ENCODE peak calls at places on chromosomes 1 and 21, in seven cellular contexts. P is AG04450, V is endodermal cell, A is upper lobe of right lung, L is thoracic aorta, C is ovary, W is astrocyte. E is an unnamed sample.

GRCh38 chr1:185287451-185287850 is 29.6 kb downstream of the IVNS1ABP start:
- DNase-seq in C (no peak), P (no peak), L (no peak), V (no peak), A (no peak), W (no peak), E (no peak)

GRCh38 chr21:27321791-27322190 is 354.9 kb upstream of the ADAMTS5 start:
- DNase-seq in L (no peak), P (no peak), C (no peak), A (no peak), W (no peak), V (no peak), E (no peak)

GRCh38 chr21:23936224-23936623 is 1671.1 kb downstream of the MRPL39 start:
- DNase-seq in P (peak; percentile 27), A (no peak), L (no peak), W (peak; percentile 2), C (no peak), V (peak; percentile 63), E (peak; percentile 9)

GRCh38 chr21:37619464-37619974 is 252.9 kb downstream of the DYRK1A start:
- DNase-seq in V (no peak), W (no peak), C (no peak), P (no peak), L (no peak), A (no peak), E (no peak)

GRCh38 chr1:13723810-13724209 is 23.8 kb downstream of the PRDM2 start:
- DNase-seq in W (no peak), C (no peak), V (no peak), L (no peak), P (no peak), A (no peak), E (no peak)

GRCh38 chr1:175918364-175918801 is 175.0 kb upstream of the TNR start:
- DNase-seq in V (no peak), C (no peak), P (no peak), A (no peak), W (no peak), L (no peak), E (no peak)

GRCh38 chr1:167720965-167721616 is 691 bp upstream of the MPZL1 start:
- DNase-seq in V (peak; percentile 73), L (no peak), C (peak; percentile 42), W (peak; percentile 51), A (no peak), P (no peak), E (peak; percentile 20)

GRCh38 chr1:152622803-152623202 is at the start of gene LCE3A:
- DNase-seq in L (no peak), C (peak; percentile 43), W (no peak), P (no peak), V (no peak), A (no peak), E (no peak)

GRCh38 chr1:211942583-211942982 is 92.8 kb downstream of the INTS7 start:
- DNase-seq in P (no peak), C (no peak), L (no peak), V (no peak), W (no peak), A (no peak), E (no peak)

GRCh38 chr1:207798847-207799246 is 47.0 kb downstream of the CD46 start:
- DNase-seq in P (no peak), L (no peak), V (no peak), C (no peak), A (no peak), W (peak; percentile 30), E (peak; percentile 57)

GRCh38 chr1:220551718-220552117 is 23.8 kb downstream of the MARK1 start:
- DNase-seq in A (no peak), W (no peak), C (no peak), P (no peak), V (no peak), L (no peak), E (no peak)

GRCh38 chr21:44436111-44436611 is 19.1 kb upstream of the LRRC3 start:
- DNase-seq in C (no peak), L (no peak), W (no peak), V (peak; percentile 31), P (no peak), A (peak; percentile 49), E (peak; percentile 6)

GRCh38 chr1:111754964-111755320 is 759 bp upstream of the DDX20 start:
- DNase-seq in P (no peak), A (peak; percentile 71), V (peak; percentile 85), L (no peak), W (no peak), C (peak; percentile 55), E (peak; percentile 56)

GRCh38 chr1:205950280-205950679 is 7.0 kb upstream of the SLC26A9 start:
- DNase-seq in P (no peak), C (no peak), L (no peak), W (peak; percentile 74), A (no peak), V (no peak), E (no peak)
- H3K27ac ChIP-seq in P (no peak overlapping the region), C (no peak overlapping the region), L (no peak overlapping the region), W (no peak overlapping the region), A (no peak overlapping the region), V (no peak overlapping the region), E (no peak overlapping the region)

GRCh38 chr1:24318988-24319863 is at the start of gene GRHL3:
- DNase-seq in P (no peak), L (no peak), C (no peak), A (peak; percentile 67), W (peak; percentile 17), V (peak; percentile 94), E (no peak)
- H3K9me3 ChIP-seq in P (no peaks in the 10 kb centered on the region), L (no peaks in the 10 kb centered on the region), C (no peaks in the 10 kb centered on the region), A (no peaks in the 10 kb centered on the region), W (no peaks in the 10 kb centered on the region), V (no peaks in the 10 kb centered on the region), E (no peaks in the 10 kb centered on the region)

GRCh38 chr1:231705860-231706553 is 79.4 kb downstream of the DISC1 start:
- DNase-seq in A (no peak), V (no peak), P (no peak), L (no peak), C (no peak), W (no peak), E (no peak)

GRCh38 chr1:231702321-231702720 is 75.7 kb downstream of the DISC1 start:
- DNase-seq in C (no peak), V (no peak), A (no peak), L (no peak), W (no peak), P (no peak), E (no peak)

GRCh38 chr1:231699769-231700168 is 73.2 kb downstream of the DISC1 start:
- DNase-seq in V (no peak), L (no peak), C (no peak), A (no peak), W (no peak), P (no peak), E (no peak)

GRCh38 chr1:231701306-231701705 is 74.7 kb downstream of the DISC1 start:
- DNase-seq in C (no peak), V (no peak), A (no peak), P (no peak), L (no peak), W (no peak), E (no peak)

DNA sequence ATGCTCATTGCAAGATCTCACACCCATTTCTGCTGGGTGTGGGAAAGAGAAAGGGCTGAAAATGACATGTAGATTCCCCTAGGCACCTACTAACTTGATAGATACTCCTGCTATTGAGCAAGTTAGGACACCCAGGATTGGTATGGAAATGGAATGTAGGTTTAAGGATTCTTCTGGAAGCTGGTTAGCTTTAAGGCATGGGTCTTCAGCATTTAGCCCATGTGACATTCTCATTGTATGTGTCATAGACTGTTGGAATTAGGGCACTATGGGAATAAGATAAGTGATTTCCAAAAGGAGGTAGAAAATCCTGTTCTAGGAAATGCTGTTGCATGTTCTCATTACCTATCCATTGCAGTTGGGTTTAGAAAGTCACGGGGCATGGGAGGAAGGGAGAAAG is 76.2 kb downstream of the DISC1 start:
- DNase-seq in V (no peak), P (peak; percentile 18), C (no peak), L (no peak), W (peak; percentile 76), A (no peak), E (no peak)
- H3K27ac ChIP-seq in V (no peak overlapping the region), P (no peak overlapping the region), C (no peak overlapping the region), L (no peak overlapping the region), W (no peak overlapping the region), A (no peak overlapping the region), E (no peak overlapping the region)

GRCh38 chr1:227661495-227661894 is 73.6 kb downstream of the JMJD4 start:
- DNase-seq in C (no peak), A (no peak), V (peak; percentile 48), P (no peak), W (no peak), L (no peak), E (no peak)
- H3K9me3 ChIP-seq in C (peaks cover 4% of the 10 kb centered on the region), A (peaks cover 98% of the 10 kb centered on the region), V (peaks cover 98% of the 10 kb centered on the region), P (peaks cover 35% of the 10 kb centered on the region), W (peaks cover 33% of the 10 kb centered on the region), L (peaks cover 96% of the 10 kb centered on the region), E (no peaks in the 10 kb centered on the region)

GRCh38 chr1:206554833-206555472 is 47.6 kb downstream of the RASSF5 start:
- DNase-seq in P (no peak), A (no peak), W (no peak), V (no peak), C (no peak), L (no peak), E (no peak)
- H3K27ac ChIP-seq in P (no peak overlapping the region), A (no peak overlapping the region), W (no peak overlapping the region), V (no peak overlapping the region), C (no peak overlapping the region), L (no peak overlapping the region), E (no peak overlapping the region)

GRCh38 chr1:114384922-114385321 is 126.1 kb downstream of the TRIM33 start:
- DNase-seq in V (no peak), C (no peak), W (no peak), P (no peak), A (no peak), L (no peak), E (no peak)
- H3K9me3 ChIP-seq in V (peaks cover 37% of the 10 kb centered on the region), C (no peaks in the 10 kb centered on the region), W (no peaks in the 10 kb centered on the region), P (peaks cover 4% of the 10 kb centered on the region), A (peaks cover 11% of the 10 kb centered on the region), L (peaks cover 17% of the 10 kb centered on the region), E (no peaks in the 10 kb centered on the region)